ENCODE peak calls at places on chromosomes 4 and X, in four cellular contexts. I, D, A and G are unnamed samples.

GRCh38 chr4:6696611-6697010 is 2.9 kb downstream of the S100P start:
- DNase-seq in I (no peak), D (no peak), A (no peak), G (no peak)

GRCh38 chr4:106369456-106370060 is 980 bp upstream of the GIMD1 start:
- DNase-seq in I (peak), D (peak), A (peak), G (no peak)

GRCh38 chrX:78555401-78555980 is 103.6 kb downstream of the RTL3 start:
- DNase-seq in I (peak), D (no peak), A (no peak), G (no peak)

GRCh38 chrX:109776986-109777385 is 43.9 kb upstream of the ACSL4 start:
- DNase-seq in I (no peak), D (no peak), A (no peak), G (no peak)

GRCh38 chr4:79652232-79652631 is 244.2 kb upstream of the GK2 start:
- DNase-seq in I (peak), D (no peak), A (peak), G (no peak)

GRCh38 chr4:7121861-7122653 is 54.2 kb upstream of the GRPEL1 start:
- DNase-seq in I (no peak), D (peak), A (no peak), G (no peak)

GRCh38 chr4:158856852-158857251 is 88.0 kb downstream of the FNIP2 start:
- DNase-seq in I (peak), D (no peak), A (peak), G (no peak)

GRCh38 chr4:4555916-4556315 is 14.1 kb upstream of the STX18 start:
- DNase-seq in I (peak), D (no peak), A (peak), G (no peak)

GRCh38 chr4:3607690-3608514 is 75.7 kb upstream of the LRPAP1 start:
- DNase-seq in I (no peak), D (no peak), A (no peak), G (no peak)

GRCh38 chr4:154578919-154579318 is 11.6 kb downstream of the FGA start:
- DNase-seq in I (peak), D (no peak), A (no peak), G (no peak)

GRCh38 chr4:7650606-7651400 is 216.1 kb upstream of the PSAPL1 start:
- DNase-seq in I (no peak), D (peak), A (no peak), G (no peak)

GRCh38 chr4:7808752-7809151 is 130.9 kb downstream of the AFAP1 start:
- DNase-seq in I (peak), D (no peak), A (no peak), G (no peak)

GRCh38 chr4:77854431-77855111 is 8.1 kb upstream of the MRPL1 start:
- DNase-seq in I (peak), D (no peak), A (no peak), G (no peak)

GRCh38 chr4:176036585-176037205 is 28.9 kb upstream of the WDR17 start:
- DNase-seq in I (no peak), D (no peak), A (no peak), G (no peak)

GRCh38 chrX:13208281-13208935 is 111.4 kb downstream of the ATXN3L start:
- DNase-seq in I (no peak), D (no peak), A (no peak), G (no peak)

GRCh38 chr4:101259876-101260275 is 87.5 kb downstream of the PPP3CA start:
- DNase-seq in I (peak), D (no peak), A (no peak), G (no peak)

GRCh38 chr4:8588196-8588470 is 4.4 kb upstream of the CPZ start:
- DNase-seq in I (no peak), D (no peak), A (no peak), G (no peak)

GRCh38 chrX:7987160-7987992 is 60.2 kb upstream of the PNPLA4 start:
- DNase-seq in I (no peak), D (no peak), A (no peak), G (no peak)

GRCh38 chr4:156961241-156962068 is 10.1 kb downstream of the PDGFC start:
- DNase-seq in I (no peak), D (no peak), A (no peak), G (no peak)
- TF ChIP-seq CTCF in I (no peak), D (no peak), A (no peak), G (no peak)

DNA sequence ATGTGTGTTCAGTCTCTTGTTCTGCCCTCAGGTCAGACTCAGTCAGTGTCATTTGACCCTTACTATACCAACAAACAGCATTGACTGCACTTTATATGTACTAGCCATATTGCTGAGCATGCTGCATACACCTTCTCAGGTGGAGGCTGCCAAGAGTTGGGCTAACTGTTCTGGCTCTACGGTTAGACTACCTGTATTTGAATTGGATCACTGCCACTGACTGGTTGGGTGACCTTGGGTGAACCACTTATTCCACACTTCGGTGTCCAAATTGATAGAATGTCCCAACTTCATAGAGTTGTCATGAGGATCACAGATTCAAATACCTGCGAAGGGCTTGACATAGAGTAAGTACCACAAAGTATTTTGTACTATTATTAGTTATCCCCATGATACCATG is 91.2 kb upstream of the GPR50 start:
- DNase-seq in I (no peak), D (no peak), A (no peak), G (no peak)
- TF ChIP-seq CTCF in I (no peak), D (no peak), A (no peak), G (no peak)

GRCh38 chr4:85127653-85128052 is 161.2 kb upstream of the WDFY3 start:
- DNase-seq in I (peak), D (peak), A (peak), G (no peak)
- TF ChIP-seq CTCF in I (peak), D (peak), A (peak), G (no peak)

GRCh38 chrX:118627084-118627758 is 100.2 kb upstream of the IL13RA1 start:
- DNase-seq in I (peak), D (no peak), A (peak), G (no peak)
- TF ChIP-seq CTCF in I (peak), D (peak), A (peak), G (no peak)

GRCh38 chr4:169045862-169046584 is 36.0 kb upstream of the CBR4 start:
- DNase-seq in I (no peak), D (no peak), A (no peak), G (no peak)
- TF ChIP-seq CTCF in I (no peak), D (no peak), A (no peak), G (no peak)